ENCODE peak calls at places on chromosomes 5 and 9, in four cellular contexts. One of them, this sample, is unnamed.

GRCh38 chr5:74420220-74420619 is 220.3 kb downstream of the ENC1 start:
- DNase-seq in A549: no peak
- DNase-seq in upper lobe of left lung: no peak
- DNase-seq in transverse colon: no peak
- DNase-seq in this sample: no peak

GRCh38 chr5:142053434-142054253 is 40.8 kb upstream of the GNPDA1 start:
- DNase-seq in A549: no peak
- DNase-seq in upper lobe of left lung: no peak
- DNase-seq in transverse colon: no peak
- DNase-seq in this sample: no peak

GRCh38 chr5:14156611-14157493 is 13.7 kb downstream of the TRIO start:
- DNase-seq in A549: peak
- DNase-seq in upper lobe of left lung: no peak
- DNase-seq in transverse colon: no peak
- DNase-seq in this sample: no peak

GRCh38 chr9:16718296-16718695 is 152.2 kb downstream of the BNC2 start:
- DNase-seq in A549: no peak
- DNase-seq in upper lobe of left lung: no peak
- DNase-seq in transverse colon: no peak
- DNase-seq in this sample: no peak

GRCh38 chr5:122292357-122292756 is 19.7 kb upstream of the SNCAIP start:
- DNase-seq in A549: no peak
- DNase-seq in upper lobe of left lung: no peak
- DNase-seq in transverse colon: no peak
- DNase-seq in this sample: no peak

GRCh38 chr9:34123682-34124081 is 2.8 kb downstream of the DCAF12 start:
- DNase-seq in A549: no peak
- DNase-seq in upper lobe of left lung: no peak
- DNase-seq in transverse colon: peak
- DNase-seq in this sample: no peak

GRCh38 chr9:26157411-26157810 is 479.2 kb upstream of the TUSC1 start:
- DNase-seq in A549: no peak
- DNase-seq in upper lobe of left lung: no peak
- DNase-seq in transverse colon: no peak
- DNase-seq in this sample: no peak

GRCh38 chr5:82129723-82130285 is 148.3 kb downstream of the RPS23 start:
- DNase-seq in A549: no peak
- DNase-seq in upper lobe of left lung: peak
- DNase-seq in transverse colon: no peak
- DNase-seq in this sample: no peak

GRCh38 chr5:179316111-179316551 is 29.1 kb downstream of the ADAMTS2 start:
- DNase-seq in A549: no peak
- DNase-seq in upper lobe of left lung: peak
- DNase-seq in transverse colon: no peak
- DNase-seq in this sample: no peak

GRCh38 chr5:34721359-34721758 is 65.2 kb downstream of the RAI14 start:
- DNase-seq in A549: no peak
- DNase-seq in upper lobe of left lung: no peak
- DNase-seq in transverse colon: no peak
- DNase-seq in this sample: no peak

GRCh38 chr9:97806721-97807120 is 46.3 kb upstream of the FOXE1 start:
- DNase-seq in A549: no peak
- DNase-seq in upper lobe of left lung: no peak
- DNase-seq in transverse colon: no peak
- DNase-seq in this sample: no peak

GRCh38 chr9:137750007-137750406 is 127.6 kb upstream of the CACNA1B start:
- DNase-seq in A549: no peak
- DNase-seq in upper lobe of left lung: no peak
- DNase-seq in transverse colon: no peak
- DNase-seq in this sample: no peak

GRCh38 chr9:112570731-112571167 is 84.1 kb downstream of the KIAA1958 start:
- DNase-seq in A549: no peak
- DNase-seq in upper lobe of left lung: no peak
- DNase-seq in transverse colon: peak
- DNase-seq in this sample: no peak

GRCh38 chr9:79578891-79579290 is 7.1 kb downstream of the TLE4 start:
- DNase-seq in A549: no peak
- DNase-seq in upper lobe of left lung: no peak
- DNase-seq in transverse colon: no peak
- DNase-seq in this sample: no peak

GRCh38 chr5:57298985-57299491 is 125.2 kb downstream of the GPBP1 start:
- DNase-seq in A549: peak
- DNase-seq in upper lobe of left lung: no peak
- DNase-seq in transverse colon: peak
- DNase-seq in this sample: peak

GRCh38 chr9:73050062-73050814 is 97.4 kb upstream of the ALDH1A1 start:
- DNase-seq in A549: peak
- DNase-seq in upper lobe of left lung: no peak
- DNase-seq in transverse colon: no peak
- DNase-seq in this sample: no peak

GRCh38 chr5:143051244-143052058 is 281.3 kb downstream of the ARHGAP26 start:
- DNase-seq in A549: no peak
- DNase-seq in upper lobe of left lung: no peak
- DNase-seq in transverse colon: no peak
- DNase-seq in this sample: no peak

GRCh38 chr5:66596791-66597757 is 881 bp downstream of the MAST4 start:
- DNase-seq in A549: peak
- DNase-seq in upper lobe of left lung: peak
- DNase-seq in transverse colon: peak
- DNase-seq in this sample: no peak

GRCh38 chr5:66595877-66596790 is at the start of gene MAST4:
- DNase-seq in A549: peak
- DNase-seq in upper lobe of left lung: peak
- DNase-seq in transverse colon: peak
- DNase-seq in this sample: no peak
- TF ChIP-seq EP300 in A549: no peak
- TF ChIP-seq EP300 in upper lobe of left lung: no peak
- TF ChIP-seq EP300 in transverse colon: no peak
- TF ChIP-seq EP300 in this sample: no peak

DNA sequence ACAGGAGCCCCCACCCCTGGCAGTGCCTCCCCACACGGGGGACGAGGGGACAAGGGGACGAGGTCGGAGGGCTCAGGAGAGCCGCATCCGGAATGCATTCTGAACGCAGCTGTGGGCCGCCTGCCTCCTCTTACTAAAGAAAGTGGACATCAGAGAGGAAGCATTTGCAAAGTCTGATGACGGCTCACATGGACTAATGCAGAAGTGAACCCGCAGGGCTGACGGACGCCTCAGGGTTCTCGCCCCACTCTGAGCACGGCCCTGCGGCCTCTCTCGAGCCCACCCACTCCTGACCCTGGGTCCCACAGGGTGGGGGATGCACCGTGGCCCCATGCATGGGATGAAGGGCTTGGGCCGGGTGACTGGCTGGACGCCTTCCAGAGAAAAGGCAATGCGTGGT is 5.9 kb downstream of the LPCAT1 start:
- DNase-seq in A549: no peak
- DNase-seq in upper lobe of left lung: peak
- DNase-seq in transverse colon: peak
- DNase-seq in this sample: no peak
- H3K27ac ChIP-seq in A549: peak
- H3K27ac ChIP-seq in upper lobe of left lung: peak
- H3K27ac ChIP-seq in transverse colon: no peak
- H3K27ac ChIP-seq in this sample: no peak

DNA sequence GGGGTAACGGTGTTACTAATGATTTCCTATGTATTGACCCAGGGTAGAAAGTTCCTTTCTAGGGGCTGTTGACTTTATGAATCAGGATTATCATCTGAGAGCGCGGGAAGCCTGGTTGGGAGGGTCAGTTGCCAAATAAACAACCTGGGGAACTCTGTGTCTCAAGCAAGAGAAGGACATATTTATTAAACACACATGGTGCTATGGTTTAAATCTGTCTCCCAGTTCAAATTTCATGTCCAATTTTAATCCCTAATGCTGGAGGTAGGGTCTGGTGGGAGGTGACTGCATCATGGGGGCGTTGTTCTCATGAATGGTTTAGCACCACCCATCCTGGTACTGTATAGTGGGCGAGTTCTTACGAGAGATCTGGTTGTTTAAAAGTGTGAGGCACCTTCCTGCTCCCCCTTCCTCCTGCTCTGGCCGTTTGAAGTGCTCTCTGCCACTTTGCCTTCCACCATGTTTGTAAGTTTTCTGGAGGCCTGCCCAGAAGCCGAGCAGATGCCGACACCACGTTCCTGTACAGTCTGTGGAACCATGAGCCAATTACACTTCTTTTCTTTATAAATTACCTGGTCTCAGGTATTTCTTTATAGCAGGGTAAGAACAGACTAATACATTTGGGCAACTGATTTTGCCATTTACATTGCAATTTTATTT is 19.7 kb upstream of the GAS1 start:
- DNase-seq in A549: no peak
- DNase-seq in upper lobe of left lung: no peak
- DNase-seq in transverse colon: peak
- DNase-seq in this sample: no peak
- TF ChIP-seq EP300 in A549: no peak
- TF ChIP-seq EP300 in upper lobe of left lung: no peak
- TF ChIP-seq EP300 in transverse colon: no peak
- TF ChIP-seq EP300 in this sample: no peak

DNA sequence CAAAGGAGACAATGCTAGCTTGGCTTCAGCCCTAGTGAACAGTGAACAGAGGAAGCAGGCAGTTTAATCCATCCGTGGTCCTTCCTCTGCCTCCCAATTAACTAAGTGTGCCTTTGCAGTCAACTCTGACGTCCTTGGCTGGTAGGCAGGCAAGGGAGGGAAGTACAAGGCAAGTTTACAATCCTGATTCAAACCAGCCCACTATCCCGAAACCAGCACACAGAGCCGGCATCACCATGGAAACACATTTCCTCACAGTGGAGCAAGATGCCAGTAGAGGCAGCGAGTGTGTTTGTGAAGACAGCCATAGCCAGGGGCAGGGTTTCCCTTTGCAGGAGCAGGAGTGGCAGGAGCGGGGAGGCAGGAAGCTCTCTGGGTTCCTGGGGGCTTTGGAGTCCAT is 73.9 kb downstream of the GOLPH3 start:
- DNase-seq in A549: no peak
- DNase-seq in upper lobe of left lung: no peak
- DNase-seq in transverse colon: no peak
- DNase-seq in this sample: no peak
- H3K27ac ChIP-seq in A549: no peak
- H3K27ac ChIP-seq in upper lobe of left lung: peak
- H3K27ac ChIP-seq in transverse colon: no peak
- H3K27ac ChIP-seq in this sample: no peak

GRCh38 chr9:14523545-14523944 is 169.7 kb downstream of the ZDHHC21 start:
- DNase-seq in A549: no peak
- DNase-seq in upper lobe of left lung: no peak
- DNase-seq in transverse colon: no peak
- DNase-seq in this sample: no peak
- TF ChIP-seq EP300 in A549: no peak
- TF ChIP-seq EP300 in upper lobe of left lung: no peak
- TF ChIP-seq EP300 in transverse colon: no peak
- TF ChIP-seq EP300 in this sample: no peak

This sample was measured in esophagus muscularis mucosa.